ENCODE peak calls at places on chromosomes 6 and 20, in eight cellular contexts. O is fibroblast of lung, Q is cardiac fibroblast, I is colonic mucosa, T is A673, H is PC-3, L is right lobe of liver, C is choroid plexus epithelial cell. S is an unnamed sample.

GRCh38 chr20:13739726-13740649 is 44.7 kb downstream of the ESF1 start:
- DNase-seq in I (no peak), Q (peak), L (no peak), C (peak), O (no peak), T (no peak), H (no peak), S (no peak)

GRCh38 chr6:26156105-26156849 is 69.0 kb downstream of the HFE start:
- DNase-seq in L (peak), C (peak), Q (peak), I (peak), H (peak), T (peak), O (peak), S (peak)

GRCh38 chr6:170136541-170137175 is 154.2 kb downstream of the DLL1 start:
- DNase-seq in H (no peak), L (no peak), Q (no peak), O (no peak), I (no peak), C (no peak), T (no peak), S (no peak)

GRCh38 chr20:6265204-6265904 is 142.5 kb upstream of the FERMT1 start:
- DNase-seq in T (peak), C (peak), H (peak), L (no peak), Q (peak), I (no peak), O (peak), S (peak)

GRCh38 chr6:158150701-158151100 is 17.4 kb downstream of the SERAC1 start:
- DNase-seq in O (peak), T (no peak), L (no peak), H (peak), Q (peak), I (no peak), C (peak), S (no peak)

GRCh38 chr6:135936606-135937005 is 85.1 kb downstream of the PDE7B start:
- DNase-seq in Q (peak), H (peak), T (no peak), C (peak), L (no peak), I (no peak), O (peak), S (peak)

GRCh38 chr6:41635365-41635764 is 2.9 kb upstream of the MDFI start:
- DNase-seq in Q (no peak), L (peak), C (no peak), I (no peak), T (no peak), O (no peak), H (no peak), S (no peak)

GRCh38 chr6:1535295-1535694 is 74.4 kb upstream of the FOXC1 start:
- DNase-seq in H (peak), C (no peak), L (no peak), O (no peak), I (no peak), Q (peak), T (no peak), S (no peak)

GRCh38 chr20:9516658-9516987 is 2.2 kb downstream of the LAMP5 start:
- DNase-seq in O (no peak), C (no peak), Q (no peak), I (no peak), L (no peak), H (no peak), T (no peak), S (no peak)

GRCh38 chr20:34703573-34704176 is 469 bp upstream of the TP53INP2 start:
- DNase-seq in I (peak), C (peak), T (peak), Q (peak), O (peak), H (peak), L (peak), S (no peak)

GRCh38 chr6:169958510-169958909 is 207.1 kb downstream of the ERMARD start:
- DNase-seq in O (no peak), C (no peak), I (peak), Q (no peak), T (no peak), L (no peak), H (no peak), S (no peak)

GRCh38 chr6:141618180-141618581 is 514.5 kb upstream of the GJE1 start:
- DNase-seq in T (no peak), C (no peak), Q (no peak), I (no peak), L (no peak), O (no peak), H (no peak), S (no peak)

GRCh38 chr20:41052742-41053419 is 24.3 kb downstream of the TOP1 start:
- DNase-seq in O (peak), T (no peak), Q (peak), C (peak), I (no peak), L (no peak), H (peak), S (no peak)

GRCh38 chr20:43571310-43571709 is 12.5 kb downstream of the SGK2 start:
- DNase-seq in Q (no peak), H (no peak), I (no peak), L (no peak), O (no peak), C (no peak), T (no peak), S (no peak)

GRCh38 chr20:2658414-2659354 is 5.3 kb downstream of the IDH3B start:
- DNase-seq in I (no peak), O (no peak), C (no peak), H (peak), Q (no peak), L (no peak), T (no peak), S (no peak)

GRCh38 chr6:153312633-153313032 is 181.6 kb upstream of the RGS17 start:
- DNase-seq in Q (peak), H (peak), T (peak), O (peak), L (peak), C (peak), I (peak), S (peak)

GRCh38 chr6:38058022-38058421 is 238.5 kb downstream of the ZFAND3 start:
- DNase-seq in C (peak), L (no peak), I (no peak), Q (peak), T (peak), H (peak), O (peak), S (peak)

DNA sequence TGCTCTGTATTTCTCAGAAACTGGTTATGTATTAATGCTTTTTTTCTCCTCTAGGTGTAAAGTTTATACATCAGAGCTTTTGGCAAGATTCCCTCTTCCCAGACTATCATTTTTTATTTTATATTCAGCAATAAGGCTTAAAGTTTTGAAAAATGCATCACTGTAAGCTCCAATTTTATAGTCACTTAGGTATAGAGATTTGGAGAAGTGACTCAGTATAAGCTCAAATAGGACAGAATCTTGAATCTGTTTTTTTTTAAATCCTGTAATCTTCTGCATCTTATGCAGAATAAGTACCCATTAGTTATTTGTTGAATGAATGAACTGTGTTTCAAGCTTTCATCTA is 1.0 kb downstream of the NCOA7 start:
- DNase-seq in O (no peak), C (no peak), Q (no peak), I (no peak), H (no peak), T (no peak), L (no peak), S (no peak)
- TF ChIP-seq CTCF in O (no peak), C (no peak), Q (no peak), I (peak), H (no peak), T (peak), L (no peak), S (no peak)

GRCh38 chr20:38842017-38842416 is 36.5 kb downstream of the PPP1R16B start:
- DNase-seq in O (no peak), C (no peak), Q (no peak), L (no peak), T (no peak), I (no peak), H (no peak), S (no peak)
- H3K4me3 ChIP-seq in O (no peak), C (no peak), Q (no peak), L (no peak), T (no peak), I (no peak), H (no peak), S (no peak)

GRCh38 chr20:63518351-63518861 is 2.2 kb upstream of the PPDPF start:
- DNase-seq in Q (no peak), I (no peak), H (no peak), C (no peak), L (no peak), T (no peak), O (no peak), S (no peak)
- TF ChIP-seq CTCF in Q (no peak), I (no peak), H (no peak), C (peak), L (no peak), T (no peak), O (no peak), S (peak)

DNA sequence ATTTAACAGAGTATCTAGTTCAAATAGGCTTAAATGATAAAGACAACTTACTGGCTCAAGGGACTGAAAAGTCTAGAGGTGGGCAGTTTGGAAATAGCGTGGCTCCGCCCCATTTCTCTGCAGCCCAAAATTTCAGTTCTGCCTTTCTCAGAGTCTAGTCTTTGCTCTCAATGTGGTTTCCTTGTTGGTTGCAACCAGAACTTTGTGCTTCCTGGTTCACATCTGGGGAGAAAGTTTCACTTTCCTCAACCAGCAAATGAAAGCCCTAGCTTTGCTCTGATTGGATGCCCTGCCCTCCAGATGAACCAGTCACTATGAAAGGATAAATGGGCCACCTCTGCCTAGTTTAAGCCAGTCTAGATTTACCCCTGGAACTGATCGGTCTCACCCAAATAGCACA is 14.9 kb downstream of the SYCP2L start:
- DNase-seq in O (no peak), I (no peak), L (no peak), H (no peak), C (no peak), T (no peak), Q (no peak), S (no peak)
- H3K4me3 ChIP-seq in O (no peak), I (no peak), L (no peak), H (no peak), C (no peak), T (no peak), Q (no peak), S (no peak)

DNA sequence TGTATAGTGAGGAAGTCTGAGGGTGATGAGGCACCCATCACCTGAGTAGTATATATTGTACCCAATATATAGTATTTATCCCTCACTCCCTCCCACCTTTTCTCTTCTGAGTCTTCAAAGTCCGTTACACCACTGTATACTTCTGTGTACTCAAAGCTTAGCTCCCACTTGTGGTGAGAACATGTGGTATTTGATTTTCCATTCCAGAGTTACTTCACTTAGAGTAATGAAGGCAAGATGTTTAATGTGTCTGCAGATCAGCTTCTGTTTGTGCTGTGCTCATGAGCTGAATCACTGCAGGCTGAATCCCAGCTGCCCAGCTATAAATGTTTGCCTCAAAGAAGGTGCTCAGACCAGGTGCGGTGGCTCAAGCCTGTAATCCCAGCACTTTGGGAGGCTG is 139.3 kb upstream of the FOXA2 start:
- DNase-seq in T (no peak), O (no peak), C (peak), H (peak), L (no peak), Q (peak), I (no peak), S (no peak)
- TF ChIP-seq CTCF in T (no peak), O (no peak), C (peak), H (peak), L (no peak), Q (no peak), I (no peak), S (no peak)

GRCh38 chr20:54340667-54341081 is 132.8 kb downstream of the PFDN4 start:
- DNase-seq in L (no peak), H (peak), C (peak), T (no peak), O (peak), Q (peak), I (no peak), S (no peak)
- H3K4me3 ChIP-seq in L (no peak), H (no peak), C (peak), T (no peak), O (peak), Q (no peak), I (no peak), S (no peak)

GRCh38 chr6:108915258-108915657 is 67.0 kb downstream of the ARMC2 start:
- DNase-seq in C (no peak), O (no peak), Q (no peak), T (no peak), H (no peak), L (no peak), I (no peak), S (no peak)

GRCh38 chr6:108916026-108916689 is 67.9 kb downstream of the ARMC2 start:
- DNase-seq in I (no peak), L (no peak), C (no peak), O (no peak), T (no peak), Q (no peak), H (no peak), S (no peak)

DNA sequence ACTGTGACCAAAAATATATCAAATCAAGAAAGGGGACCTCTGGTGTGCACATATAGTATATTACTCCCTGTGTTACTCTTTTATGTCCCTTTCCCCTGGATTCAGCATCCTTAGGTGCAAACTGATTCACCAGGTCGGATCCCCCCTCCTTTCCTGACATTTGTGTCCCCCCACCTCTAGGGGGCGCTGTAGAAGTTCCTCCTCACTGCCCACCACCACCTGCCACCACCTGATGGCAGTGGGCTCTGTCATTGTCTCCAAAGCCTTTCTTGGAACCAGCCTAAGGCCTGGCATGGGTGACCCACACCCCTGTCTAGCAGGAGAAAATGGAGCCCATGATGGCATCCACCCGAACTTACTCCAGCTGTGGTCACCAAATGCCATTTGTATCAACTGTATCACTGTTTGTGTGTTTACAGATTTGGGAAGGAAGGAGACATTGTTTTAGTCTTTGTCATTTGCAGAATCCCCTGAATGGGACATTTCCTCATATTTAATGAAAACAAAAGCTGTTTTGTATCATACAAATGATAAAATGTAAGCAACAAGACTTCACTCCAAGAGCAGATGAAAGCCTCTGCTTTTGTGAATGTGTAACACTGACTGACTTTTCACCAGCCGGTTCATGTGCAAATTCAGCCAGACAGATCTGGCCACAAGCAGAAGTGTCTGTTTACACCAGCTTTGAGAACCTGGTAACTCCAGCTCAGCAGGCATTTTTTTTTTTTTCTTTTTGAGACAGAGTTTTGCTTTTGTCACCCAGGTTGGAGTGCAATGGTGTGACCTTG is 66.2 kb downstream of the ARMC2 start:
- DNase-seq in I (no peak), H (peak), C (peak), T (peak), Q (no peak), O (peak), L (no peak), S (no peak)
- TF ChIP-seq CTCF in I (peak), H (peak), C (peak), T (peak), Q (peak), O (peak), L (peak), S (peak)

GRCh38 chr6:51891784-51892183 is 195.6 kb downstream of the PKHD1 start:
- DNase-seq in L (no peak), Q (no peak), H (peak), I (no peak), O (no peak), C (no peak), T (no peak), S (no peak)

GRCh38 chr6:51887859-51888258 is 199.6 kb downstream of the PKHD1 start:
- DNase-seq in C (no peak), Q (no peak), T (no peak), I (no peak), L (no peak), H (no peak), O (no peak), S (no peak)

GRCh38 chr6:51885957-51886356 is 201.5 kb downstream of the PKHD1 start:
- DNase-seq in L (no peak), H (no peak), O (no peak), T (no peak), I (no peak), C (no peak), Q (no peak), S (no peak)
- H3K4me3 ChIP-seq in L (no peak), H (no peak), O (no peak), T (no peak), I (no peak), C (no peak), Q (no peak), S (no peak)

S was measured in retinal pigment epithelial cell.